ENCODE peak calls at places on chromosomes 2 and 18, in eight cellular contexts. One of them, this sample, is unnamed.
A peak's percentile ranks its signal among the peaks of the same experiment; 100 is the strongest.

GRCh38 chr2:58870704-58871103 is 629.6 kb upstream of the FANCL start:
- DNase-seq in smooth muscle cell of the brain vasculature: no peak
- DNase-seq in AG09309: no peak
- DNase-seq in mesendoderm: peak; percentile 30
- DNase-seq in M059J: no peak
- DNase-seq in NCI-H1105: no peak
- DNase-seq in left cardiac atrium: no peak
- DNase-seq in NCI-H1694 treated with DMSO at 0.1 percent for 48 hours: no peak
- DNase-seq in this sample: no peak

GRCh38 chr2:96138146-96139145 is at the start of gene ASTL:
- DNase-seq in smooth muscle cell of the brain vasculature: no peak
- DNase-seq in AG09309: no peak
- DNase-seq in mesendoderm: peak; percentile 75
- DNase-seq in M059J: peak; percentile 58
- DNase-seq in NCI-H1105: peak; percentile 82
- DNase-seq in left cardiac atrium: no peak
- DNase-seq in NCI-H1694 treated with DMSO at 0.1 percent for 48 hours: peak; percentile 42
- DNase-seq in this sample: no peak

GRCh38 chr2:144596074-144596871 is 76.4 kb upstream of the ZEB2 start:
- DNase-seq in smooth muscle cell of the brain vasculature: no peak
- DNase-seq in AG09309: no peak
- DNase-seq in mesendoderm: peak; percentile 49
- DNase-seq in M059J: peak; percentile 76
- DNase-seq in NCI-H1105: no peak
- DNase-seq in left cardiac atrium: peak; percentile 20
- DNase-seq in NCI-H1694 treated with DMSO at 0.1 percent for 48 hours: no peak
- DNase-seq in this sample: no peak

GRCh38 chr2:112048887-112049286 is 6.2 kb upstream of the TMEM87B start:
- DNase-seq in smooth muscle cell of the brain vasculature: peak; percentile 54
- DNase-seq in AG09309: no peak
- DNase-seq in mesendoderm: peak; percentile 76
- DNase-seq in M059J: peak; percentile 61
- DNase-seq in NCI-H1105: peak; percentile 48
- DNase-seq in left cardiac atrium: no peak
- DNase-seq in NCI-H1694 treated with DMSO at 0.1 percent for 48 hours: peak; percentile 81
- DNase-seq in this sample: peak; percentile 21

GRCh38 chr18:79525556-79526467 is 130.1 kb downstream of the NFATC1 start:
- DNase-seq in smooth muscle cell of the brain vasculature: no peak
- DNase-seq in AG09309: no peak
- DNase-seq in mesendoderm: no peak
- DNase-seq in M059J: no peak
- DNase-seq in NCI-H1105: no peak
- DNase-seq in left cardiac atrium: peak; percentile 88
- DNase-seq in NCI-H1694 treated with DMSO at 0.1 percent for 48 hours: peak; percentile 16
- DNase-seq in this sample: no peak

GRCh38 chr18:76457475-76457874 is 37.6 kb downstream of the ZNF516 start:
- DNase-seq in smooth muscle cell of the brain vasculature: no peak
- DNase-seq in AG09309: no peak
- DNase-seq in mesendoderm: no peak
- DNase-seq in M059J: peak; percentile 66
- DNase-seq in NCI-H1105: no peak
- DNase-seq in left cardiac atrium: no peak
- DNase-seq in NCI-H1694 treated with DMSO at 0.1 percent for 48 hours: no peak
- DNase-seq in this sample: no peak

GRCh38 chr2:54149623-54150501 is 34.4 kb downstream of the ACYP2 start:
- DNase-seq in smooth muscle cell of the brain vasculature: no peak
- DNase-seq in AG09309: peak; percentile 13
- DNase-seq in mesendoderm: no peak
- DNase-seq in M059J: no peak
- DNase-seq in NCI-H1105: no peak
- DNase-seq in left cardiac atrium: no peak
- DNase-seq in NCI-H1694 treated with DMSO at 0.1 percent for 48 hours: peak; percentile 20
- DNase-seq in this sample: no peak

GRCh38 chr18:45728341-45729010 is 4.5 kb downstream of the SLC14A1 start:
- DNase-seq in smooth muscle cell of the brain vasculature: no peak
- DNase-seq in AG09309: peak; percentile 63
- DNase-seq in mesendoderm: no peak
- DNase-seq in M059J: peak; percentile 17
- DNase-seq in NCI-H1105: no peak
- DNase-seq in left cardiac atrium: no peak
- DNase-seq in NCI-H1694 treated with DMSO at 0.1 percent for 48 hours: no peak
- DNase-seq in this sample: peak; percentile 32

GRCh38 chr2:240995041-240995960 is 3.1 kb upstream of the SNED1 start:
- DNase-seq in smooth muscle cell of the brain vasculature: no peak
- DNase-seq in AG09309: no peak
- DNase-seq in mesendoderm: no peak
- DNase-seq in M059J: no peak
- DNase-seq in NCI-H1105: no peak
- DNase-seq in left cardiac atrium: no peak
- DNase-seq in NCI-H1694 treated with DMSO at 0.1 percent for 48 hours: no peak
- DNase-seq in this sample: no peak

GRCh38 chr18:26230497-26230896 is 4.3 kb downstream of the TAF4B start:
- DNase-seq in smooth muscle cell of the brain vasculature: no peak
- DNase-seq in AG09309: no peak
- DNase-seq in mesendoderm: no peak
- DNase-seq in M059J: no peak
- DNase-seq in NCI-H1105: no peak
- DNase-seq in left cardiac atrium: no peak
- DNase-seq in NCI-H1694 treated with DMSO at 0.1 percent for 48 hours: no peak
- DNase-seq in this sample: no peak

GRCh38 chr2:202147775-202148174 is 74.7 kb downstream of the KIAA2012 start:
- DNase-seq in smooth muscle cell of the brain vasculature: no peak
- DNase-seq in AG09309: no peak
- DNase-seq in mesendoderm: peak; percentile 53
- DNase-seq in M059J: no peak
- DNase-seq in NCI-H1105: no peak
- DNase-seq in left cardiac atrium: no peak
- DNase-seq in NCI-H1694 treated with DMSO at 0.1 percent for 48 hours: no peak
- DNase-seq in this sample: no peak

GRCh38 chr2:16722677-16723076 is 57.0 kb upstream of the CYRIA start:
- DNase-seq in smooth muscle cell of the brain vasculature: no peak
- DNase-seq in AG09309: no peak
- DNase-seq in mesendoderm: peak; percentile 30
- DNase-seq in M059J: no peak
- DNase-seq in NCI-H1105: no peak
- DNase-seq in left cardiac atrium: no peak
- DNase-seq in NCI-H1694 treated with DMSO at 0.1 percent for 48 hours: no peak
- DNase-seq in this sample: no peak

This sample was measured in GM04504.